ENCODE peak calls at places on chromosomes 2 and 18, in six cellular contexts. O is activated T-cell treated with anti-CD3 and anti-CD28 coated beads for 1 hour, D is psoas muscle, N is colonic mucosa, L is Karpas-422, G is GM13977. I is an unnamed sample.

GRCh38 chr2:3386448-3386958 is 7.0 kb downstream of the TRAPPC12 start:
- DNase-seq in O (no peak), D (no peak), N (no peak), L (no peak), G (no peak), I (no peak)

GRCh38 chr18:4405965-4406364 is 49.1 kb downstream of the DLGAP1 start:
- DNase-seq in O (no peak), D (no peak), N (no peak), L (no peak), G (no peak), I (peak)

GRCh38 chr2:3492951-3493609 is 26.3 kb downstream of the ADI1 start:
- DNase-seq in O (no peak), D (peak), N (no peak), L (no peak), G (no peak), I (no peak)

GRCh38 chr18:5622905-5623304 is 79.1 kb upstream of the EPB41L3 start:
- DNase-seq in O (no peak), D (no peak), N (no peak), L (no peak), G (no peak), I (no peak)

GRCh38 chr18:35076556-35076955 is 35.3 kb downstream of the MAPRE2 start:
- DNase-seq in O (no peak), D (no peak), N (no peak), L (no peak), G (no peak), I (no peak)

GRCh38 chr2:153145470-153145869 is 333.1 kb downstream of the RPRM start:
- DNase-seq in O (no peak), D (no peak), N (no peak), L (no peak), G (no peak), I (no peak)

GRCh38 chr2:102021776-102022175 is 30.0 kb downstream of the IL1R2 start:
- DNase-seq in O (no peak), D (no peak), N (no peak), L (no peak), G (no peak), I (no peak)

GRCh38 chr2:108182489-108182888 is 57.3 kb upstream of the SULT1C3 start:
- DNase-seq in O (no peak), D (no peak), N (peak), L (peak), G (no peak), I (peak)

GRCh38 chr2:20450201-20451108 is 3.6 kb downstream of the RHOB start:
- DNase-seq in O (no peak), D (peak), N (peak), L (no peak), G (no peak), I (no peak)

GRCh38 chr2:208101716-208102631 is 22.4 kb downstream of the CRYGD start:
- DNase-seq in O (no peak), D (no peak), N (no peak), L (no peak), G (no peak), I (no peak)

GRCh38 chr2:151523825-151524224 is 114.1 kb downstream of the RIF1 start:
- DNase-seq in O (no peak), D (no peak), N (no peak), L (no peak), G (no peak), I (no peak)

GRCh38 chr2:187302619-187303018 is 145.4 kb downstream of the CALCRL start:
- DNase-seq in O (no peak), D (no peak), N (no peak), L (no peak), G (no peak), I (no peak)

GRCh38 chr2:234494361-234495075 is 2.4 kb downstream of the ARL4C start:
- DNase-seq in O (no peak), D (no peak), N (no peak), L (no peak), G (no peak), I (no peak)

GRCh38 chr18:54173250-54173649 is 51.2 kb downstream of the MBD2 start:
- DNase-seq in O (no peak), D (no peak), N (no peak), L (no peak), G (no peak), I (no peak)